ENCODE peak calls at places on chromosomes 7 and 10, in five cellular contexts. Z, X, F, C and E are unnamed samples.

GRCh38 chr10:113045155-113046055 is 95.4 kb downstream of the TCF7L2 start:
- DNase-seq in Z (peak), X (no peak), F (no peak), C (no peak), E (no peak)

GRCh38 chr10:1408656-1409358 is 328.5 kb downstream of the ADARB2 start:
- DNase-seq in Z (no peak), X (no peak), F (no peak), C (no peak), E (no peak)

GRCh38 chr10:122844146-122844545 is 1.5 kb downstream of the CUZD1 start:
- DNase-seq in Z (no peak), X (no peak), F (no peak), C (no peak), E (no peak)

GRCh38 chr7:16135628-16136027 is 285.7 kb downstream of the CRPPA start:
- DNase-seq in Z (no peak), X (no peak), F (no peak), C (no peak), E (no peak)

GRCh38 chr7:137846588-137847417 is at the start of gene DGKI:
- DNase-seq in Z (no peak), X (no peak), F (no peak), C (no peak), E (no peak)

GRCh38 chr7:82263880-82264751 is 179.5 kb downstream of the CACNA2D1 start:
- DNase-seq in Z (no peak), X (no peak), F (no peak), C (no peak), E (no peak)

GRCh38 chr10:78944658-78945333 is 124.0 kb upstream of the ZMIZ1 start:
- DNase-seq in Z (peak), X (no peak), F (no peak), C (no peak), E (no peak)

GRCh38 chr7:40525764-40526163 is 391.0 kb downstream of the SUGCT start:
- DNase-seq in Z (no peak), X (no peak), F (no peak), C (no peak), E (no peak)

GRCh38 chr10:94617389-94617944 is 66.1 kb upstream of the CYP2C18 start:
- DNase-seq in Z (no peak), X (no peak), F (no peak), C (no peak), E (no peak)

GRCh38 chr10:111600772-111601171 is 523.9 kb downstream of the ADRA2A start:
- DNase-seq in Z (no peak), X (no peak), F (no peak), C (no peak), E (no peak)

GRCh38 chr7:120996333-120996982 is 7.9 kb downstream of the CPED1 start:
- DNase-seq in Z (peak), X (peak), F (no peak), C (no peak), E (no peak)

GRCh38 chr7:7210475-7211237 is 28.3 kb downstream of the C1GALT1 start:
- DNase-seq in Z (no peak), X (no peak), F (no peak), C (peak), E (no peak)

GRCh38 chr7:44987996-44988395 is 9.2 kb upstream of the MYO1G start:
- DNase-seq in Z (no peak), X (peak), F (no peak), C (no peak), E (no peak)

GRCh38 chr7:119720541-119720940 is 552.4 kb upstream of the KCND2 start:
- DNase-seq in Z (peak), X (peak), F (no peak), C (no peak), E (peak)

GRCh38 chr10:30705625-30706149 is 76.1 kb upstream of the LYZL2 start:
- DNase-seq in Z (no peak), X (no peak), F (no peak), C (no peak), E (no peak)

GRCh38 chr7:69723663-69724062 is 125.4 kb downstream of the AUTS2 start:
- DNase-seq in Z (no peak), X (no peak), F (no peak), C (no peak), E (no peak)

GRCh38 chr10:59907537-59907917 is 1.2 kb upstream of the CCDC6 start:
- DNase-seq in Z (no peak), X (peak), F (no peak), C (no peak), E (no peak)

GRCh38 chr10:70809726-70810125 is 6.0 kb upstream of the SGPL1 start:
- DNase-seq in Z (no peak), X (no peak), F (no peak), C (no peak), E (no peak)

GRCh38 chr7:82323806-82324205 is 119.8 kb downstream of the CACNA2D1 start:
- DNase-seq in Z (peak), X (no peak), F (no peak), C (no peak), E (no peak)

GRCh38 chr10:69213601-69214311 is 6.4 kb upstream of the HKDC1 start:
- DNase-seq in Z (no peak), X (peak), F (peak), C (no peak), E (no peak)

GRCh38 chr10:92052088-92052487 is 128.5 kb downstream of the BTAF1 start:
- DNase-seq in Z (no peak), X (no peak), F (no peak), C (no peak), E (no peak)

GRCh38 chr7:133528796-133529195 is 275.9 kb downstream of the EXOC4 start:
- DNase-seq in Z (no peak), X (no peak), F (no peak), C (no peak), E (no peak)

GRCh38 chr10:93393231-93393630 is 88.9 kb downstream of the MYOF start:
- DNase-seq in Z (no peak), X (no peak), F (no peak), C (no peak), E (no peak)

GRCh38 chr7:89377219-89377618 is 581.7 kb upstream of the TEX47 start:
- DNase-seq in Z (no peak), X (no peak), F (no peak), C (no peak), E (no peak)

GRCh38 chr10:30488319-30488718 is 54.3 kb downstream of the MAP3K8 start:
- DNase-seq in Z (no peak), X (no peak), F (no peak), C (no peak), E (no peak)

GRCh38 chr7:158555034-158555520 is 32.5 kb downstream of the PTPRN2 start:
- DNase-seq in Z (no peak), X (no peak), F (no peak), C (no peak), E (no peak)

GRCh38 chr10:80382989-80383388 is 25.4 kb upstream of the PRXL2A start:
- DNase-seq in Z (peak), X (peak), F (peak), C (no peak), E (peak)

GRCh38 chr7:57407125-57407524 is 42.9 kb upstream of the ZNF716 start:
- DNase-seq in Z (no peak), X (no peak), F (no peak), C (no peak), E (no peak)

GRCh38 chr7:29063231-29063630 is 83.1 kb downstream of the CPVL start:
- DNase-seq in Z (no peak), X (no peak), F (no peak), C (no peak), E (no peak)

GRCh38 chr10:79415736-79416577 is 29.5 kb downstream of the ZCCHC24 start:
- DNase-seq in Z (no peak), X (peak), F (no peak), C (no peak), E (no peak)

GRCh38 chr10:75015440-75015839 is 96.0 kb upstream of the SAMD8 start:
- DNase-seq in Z (no peak), X (no peak), F (no peak), C (no peak), E (no peak)
- TF ChIP-seq RAD21 in Z (no peak), X (no peak), F (no peak), C (no peak), E (no peak)

GRCh38 chr10:57222603-57223002 is 861.5 kb upstream of the ZWINT start:
- DNase-seq in Z (no peak), X (no peak), F (no peak), C (peak), E (no peak)

GRCh38 chr10:57222129-57222528 is 861.1 kb upstream of the ZWINT start:
- DNase-seq in Z (no peak), X (no peak), F (no peak), C (no peak), E (no peak)

GRCh38 chr10:57218382-57218781 is 857.3 kb upstream of the ZWINT start:
- DNase-seq in Z (no peak), X (no peak), F (no peak), C (no peak), E (no peak)

DNA sequence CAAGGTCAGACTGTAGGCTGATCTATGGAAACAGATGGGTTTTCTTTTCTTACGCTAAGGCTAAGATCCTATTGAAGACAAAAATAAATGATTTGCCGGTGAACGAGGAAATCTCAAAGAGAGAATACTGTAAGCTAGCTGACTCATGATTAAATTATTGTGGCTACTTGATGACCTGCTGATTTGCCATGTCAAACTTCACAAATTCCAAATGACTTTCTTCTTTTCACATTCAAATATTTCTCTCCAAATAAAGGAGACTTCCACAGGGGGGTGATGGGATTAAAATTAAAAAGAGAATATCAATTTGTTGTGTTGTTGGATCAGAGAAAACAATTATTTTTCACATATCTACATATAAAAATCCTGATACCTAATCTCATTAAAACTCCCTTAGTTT is 860.6 kb upstream of the ZWINT start:
- DNase-seq in Z (no peak), X (no peak), F (no peak), C (no peak), E (no peak)
- TF ChIP-seq MAFK in Z (no peak), X (no peak), F (no peak), C (peak), E (no peak)

GRCh38 chr10:21313691-21314090 is 211.8 kb downstream of the SKIDA1 start:
- DNase-seq in Z (no peak), X (no peak), F (no peak), C (no peak), E (no peak)

GRCh38 chr10:21314234-21314633 is 211.2 kb downstream of the SKIDA1 start:
- DNase-seq in Z (no peak), X (no peak), F (peak), C (no peak), E (no peak)

GRCh38 chr10:21317902-21318301 is 207.6 kb downstream of the SKIDA1 start:
- DNase-seq in Z (peak), X (no peak), F (no peak), C (no peak), E (no peak)

GRCh38 chr10:21314906-21315305 is 210.6 kb downstream of the SKIDA1 start:
- DNase-seq in Z (no peak), X (no peak), F (no peak), C (no peak), E (no peak)

GRCh38 chr10:21315321-21316220 is 209.9 kb downstream of the SKIDA1 start:
- DNase-seq in Z (peak), X (peak), F (peak), C (no peak), E (peak)
- TF ChIP-seq RAD21 in Z (no peak), X (no peak), F (no peak), C (no peak), E (peak)

DNA sequence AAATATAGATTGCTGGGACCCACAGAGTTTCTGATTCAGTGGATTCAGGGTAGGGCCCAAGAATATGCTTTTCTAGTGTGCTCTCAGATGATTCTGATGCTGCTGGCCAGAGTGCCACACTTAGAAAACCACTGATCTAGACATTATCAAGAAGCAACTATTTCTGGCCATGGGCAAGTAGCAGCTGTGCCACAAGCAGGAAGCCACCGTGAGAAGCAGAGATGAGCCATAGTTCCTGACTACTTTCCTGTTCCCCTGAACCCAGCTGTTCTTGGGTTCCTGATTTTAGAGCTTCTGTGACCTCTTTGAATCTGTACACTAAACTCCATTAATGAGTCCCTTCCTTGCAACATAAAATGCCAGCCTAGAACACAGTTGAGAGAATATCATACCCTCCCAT is 38.1 kb upstream of the PIK3AP1 start:
- DNase-seq in Z (no peak), X (no peak), F (no peak), C (no peak), E (no peak)
- TF ChIP-seq MAFK in Z (no peak), X (no peak), F (no peak), C (no peak), E (no peak)

GRCh38 chr10:43199684-43200537 is 61.7 kb downstream of the CSGALNACT2 start:
- DNase-seq in Z (no peak), X (no peak), F (no peak), C (no peak), E (no peak)
- TF ChIP-seq RAD21 in Z (no peak), X (no peak), F (no peak), C (no peak), E (no peak)

GRCh38 chr7:23700058-23700457 is 10.0 kb upstream of the STK31 start:
- DNase-seq in Z (no peak), X (peak), F (no peak), C (no peak), E (no peak)
- TF ChIP-seq MAFK in Z (no peak), X (no peak), F (no peak), C (no peak), E (no peak)

DNA sequence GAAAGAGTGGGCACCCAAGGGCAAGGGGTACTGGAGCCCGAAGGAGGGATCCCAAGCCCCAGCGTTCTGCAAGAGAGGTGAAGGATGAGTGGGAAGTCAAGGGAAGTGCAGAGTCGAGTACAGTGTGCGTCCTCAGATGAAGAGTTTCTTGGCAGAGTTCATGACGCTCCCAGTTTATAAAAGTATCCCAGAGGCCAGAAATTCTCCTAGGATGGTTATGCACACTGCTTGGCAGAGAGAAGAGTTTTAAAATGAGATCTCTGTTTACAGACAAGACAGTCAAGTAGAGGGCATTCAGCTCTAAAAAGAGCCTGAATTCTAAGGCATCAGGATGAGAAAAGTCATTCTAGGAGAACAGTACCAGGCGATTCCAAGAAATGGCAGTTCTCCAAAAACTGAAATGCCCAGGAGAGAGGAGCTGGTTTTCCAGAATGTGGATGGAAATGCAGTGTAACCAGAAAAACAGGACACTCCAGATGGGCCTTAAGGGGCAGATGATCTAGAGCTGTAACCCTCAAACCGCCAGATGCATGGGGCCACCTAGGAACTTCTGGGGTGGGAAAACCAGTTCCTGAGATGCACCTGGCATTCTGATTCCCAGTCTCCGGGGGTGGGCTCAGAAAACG is 97.1 kb downstream of the GRB10 start:
- DNase-seq in Z (no peak), X (no peak), F (no peak), C (no peak), E (no peak)
- TF ChIP-seq RAD21 in Z (no peak), X (no peak), F (no peak), C (no peak), E (no peak)

GRCh38 chr7:64046041-64046389 is 781 bp downstream of the ZNF727 start:
- DNase-seq in Z (no peak), X (no peak), F (no peak), C (no peak), E (no peak)

GRCh38 chr7:64045301-64046040 is at the start of gene ZNF727:
- DNase-seq in Z (no peak), X (no peak), F (no peak), C (no peak), E (no peak)
- TF ChIP-seq MAFK in Z (no peak), X (no peak), F (no peak), C (no peak), E (no peak)

GRCh38 chr7:26147030-26147429 is 5.0 kb upstream of the NFE2L3 start:
- DNase-seq in Z (no peak), X (no peak), F (no peak), C (no peak), E (peak)
- TF ChIP-seq RAD21 in Z (no peak), X (no peak), F (no peak), C (no peak), E (no peak)